ENCODE peak calls at places on chromosomes 7 and 10, in nine cellular contexts. One of them, this sample, is unnamed. For H3K9me3, the result is how much of the 10 kb centered on the place peaks cover.

GRCh38 chr7:144641389-144642044 is 194.3 kb downstream of the TPK1 start:
- DNase-seq in CD8-positive, alpha-beta T cell: no peak
- DNase-seq in Caco-2: no peak
- DNase-seq in Panc1: no peak
- DNase-seq in transverse colon: no peak
- DNase-seq in body of pancreas: no peak
- DNase-seq in colonic mucosa: no peak
- DNase-seq in Peyer's patch: no peak
- DNase-seq in OCI-LY7: no peak
- DNase-seq in this sample: no peak

GRCh38 chr10:60943372-60944158 is 420 bp downstream of the RHOBTB1 start:
- DNase-seq in body of pancreas: peak
- DNase-seq in colonic mucosa: peak
- DNase-seq in Panc1: no peak
- DNase-seq in Caco-2: peak
- DNase-seq in transverse colon: peak
- DNase-seq in OCI-LY7: no peak
- DNase-seq in Peyer's patch: peak
- DNase-seq in CD8-positive, alpha-beta T cell: peak
- DNase-seq in this sample: no peak

GRCh38 chr10:60979667-60980104 is 35.7 kb upstream of the RHOBTB1 start:
- DNase-seq in Caco-2: no peak
- DNase-seq in Panc1: no peak
- DNase-seq in colonic mucosa: no peak
- DNase-seq in Peyer's patch: no peak
- DNase-seq in OCI-LY7: no peak
- DNase-seq in CD8-positive, alpha-beta T cell: no peak
- DNase-seq in transverse colon: no peak
- DNase-seq in body of pancreas: no peak
- DNase-seq in this sample: no peak

GRCh38 chr7:135211179-135211945 is at the start of gene WDR91:
- DNase-seq in Peyer's patch: peak
- DNase-seq in CD8-positive, alpha-beta T cell: peak
- DNase-seq in Panc1: peak
- DNase-seq in transverse colon: peak
- DNase-seq in Caco-2: peak
- DNase-seq in colonic mucosa: peak
- DNase-seq in OCI-LY7: peak
- DNase-seq in body of pancreas: peak
- DNase-seq in this sample: peak

GRCh38 chr7:35003679-35004278 is 33.5 kb downstream of the DPY19L1 start:
- DNase-seq in transverse colon: peak
- DNase-seq in Peyer's patch: no peak
- DNase-seq in OCI-LY7: no peak
- DNase-seq in colonic mucosa: peak
- DNase-seq in Caco-2: peak
- DNase-seq in CD8-positive, alpha-beta T cell: no peak
- DNase-seq in Panc1: peak
- DNase-seq in body of pancreas: peak
- DNase-seq in this sample: no peak

GRCh38 chr7:70044064-70044463 is 445.8 kb downstream of the AUTS2 start:
- DNase-seq in transverse colon: peak
- DNase-seq in colonic mucosa: peak
- DNase-seq in Peyer's patch: no peak
- DNase-seq in OCI-LY7: no peak
- DNase-seq in CD8-positive, alpha-beta T cell: no peak
- DNase-seq in body of pancreas: no peak
- DNase-seq in Panc1: no peak
- DNase-seq in Caco-2: no peak
- DNase-seq in this sample: no peak

GRCh38 chr7:24239260-24239659 is 44.7 kb upstream of the NPY start:
- DNase-seq in Peyer's patch: no peak
- DNase-seq in body of pancreas: no peak
- DNase-seq in transverse colon: no peak
- DNase-seq in colonic mucosa: no peak
- DNase-seq in CD8-positive, alpha-beta T cell: no peak
- DNase-seq in Caco-2: no peak
- DNase-seq in OCI-LY7: no peak
- DNase-seq in Panc1: no peak
- DNase-seq in this sample: no peak

GRCh38 chr10:21278491-21279216 is 246.8 kb downstream of the SKIDA1 start:
- DNase-seq in body of pancreas: peak
- DNase-seq in Panc1: peak
- DNase-seq in transverse colon: peak
- DNase-seq in OCI-LY7: peak
- DNase-seq in colonic mucosa: peak
- DNase-seq in Peyer's patch: peak
- DNase-seq in CD8-positive, alpha-beta T cell: peak
- DNase-seq in Caco-2: peak
- DNase-seq in this sample: peak

GRCh38 chr7:157477550-157478212 is 140.9 kb downstream of the DNAJB6 start:
- DNase-seq in body of pancreas: no peak
- DNase-seq in Panc1: no peak
- DNase-seq in colonic mucosa: no peak
- DNase-seq in Peyer's patch: no peak
- DNase-seq in transverse colon: no peak
- DNase-seq in Caco-2: no peak
- DNase-seq in CD8-positive, alpha-beta T cell: no peak
- DNase-seq in OCI-LY7: no peak
- DNase-seq in this sample: no peak

GRCh38 chr10:42933454-42934340 is 143.2 kb upstream of the RET start:
- DNase-seq in body of pancreas: peak
- DNase-seq in Panc1: no peak
- DNase-seq in colonic mucosa: peak
- DNase-seq in OCI-LY7: no peak
- DNase-seq in Caco-2: no peak
- DNase-seq in CD8-positive, alpha-beta T cell: peak
- DNase-seq in transverse colon: peak
- DNase-seq in Peyer's patch: no peak
- DNase-seq in this sample: no peak

GRCh38 chr7:33979807-33980355 is 74.5 kb downstream of the BMPER start:
- DNase-seq in transverse colon: no peak
- DNase-seq in Caco-2: peak
- DNase-seq in OCI-LY7: no peak
- DNase-seq in Panc1: no peak
- DNase-seq in Peyer's patch: no peak
- DNase-seq in body of pancreas: no peak
- DNase-seq in colonic mucosa: no peak
- DNase-seq in CD8-positive, alpha-beta T cell: no peak
- DNase-seq in this sample: no peak

GRCh38 chr7:117157121-117157870 is 165.6 kb downstream of the WNT2 start:
- DNase-seq in OCI-LY7: no peak
- DNase-seq in body of pancreas: peak
- DNase-seq in Peyer's patch: no peak
- DNase-seq in Caco-2: no peak
- DNase-seq in Panc1: no peak
- DNase-seq in CD8-positive, alpha-beta T cell: no peak
- DNase-seq in transverse colon: no peak
- DNase-seq in colonic mucosa: no peak
- DNase-seq in this sample: no peak

GRCh38 chr10:42753507-42754154 is 29.0 kb upstream of the BMS1 start:
- DNase-seq in colonic mucosa: peak
- DNase-seq in Peyer's patch: no peak
- DNase-seq in CD8-positive, alpha-beta T cell: no peak
- DNase-seq in body of pancreas: no peak
- DNase-seq in Caco-2: peak
- DNase-seq in OCI-LY7: no peak
- DNase-seq in transverse colon: no peak
- DNase-seq in Panc1: no peak
- DNase-seq in this sample: no peak

GRCh38 chr7:21898265-21898930 is 47.3 kb downstream of the CDCA7L start:
- DNase-seq in colonic mucosa: no peak
- DNase-seq in CD8-positive, alpha-beta T cell: no peak
- DNase-seq in Panc1: no peak
- DNase-seq in Caco-2: no peak
- DNase-seq in OCI-LY7: peak
- DNase-seq in Peyer's patch: peak
- DNase-seq in transverse colon: no peak
- DNase-seq in body of pancreas: no peak
- DNase-seq in this sample: no peak

GRCh38 chr7:85851571-85852193 is 664.8 kb upstream of the SEMA3D start:
- DNase-seq in body of pancreas: no peak
- DNase-seq in CD8-positive, alpha-beta T cell: no peak
- DNase-seq in Panc1: no peak
- DNase-seq in Peyer's patch: no peak
- DNase-seq in OCI-LY7: peak
- DNase-seq in Caco-2: peak
- DNase-seq in transverse colon: no peak
- DNase-seq in colonic mucosa: no peak
- DNase-seq in this sample: no peak

GRCh38 chr7:26439502-26440252 is 148.0 kb downstream of the SNX10 start:
- DNase-seq in Panc1: no peak
- DNase-seq in colonic mucosa: no peak
- DNase-seq in body of pancreas: peak
- DNase-seq in CD8-positive, alpha-beta T cell: no peak
- DNase-seq in Caco-2: no peak
- DNase-seq in transverse colon: no peak
- DNase-seq in OCI-LY7: no peak
- DNase-seq in Peyer's patch: no peak
- DNase-seq in this sample: no peak

GRCh38 chr10:13734151-13734550 is 147.4 kb downstream of the PRPF18 start:
- DNase-seq in Panc1: no peak
- DNase-seq in colonic mucosa: no peak
- DNase-seq in Caco-2: no peak
- DNase-seq in Peyer's patch: no peak
- DNase-seq in CD8-positive, alpha-beta T cell: no peak
- DNase-seq in OCI-LY7: no peak
- DNase-seq in transverse colon: no peak
- DNase-seq in body of pancreas: no peak
- DNase-seq in this sample: no peak

GRCh38 chr10:73586583-73586984 is 4.6 kb downstream of the USP54 start:
- DNase-seq in body of pancreas: peak
- DNase-seq in Peyer's patch: no peak
- DNase-seq in transverse colon: peak
- DNase-seq in colonic mucosa: peak
- DNase-seq in CD8-positive, alpha-beta T cell: no peak
- DNase-seq in Caco-2: peak
- DNase-seq in OCI-LY7: no peak
- DNase-seq in Panc1: no peak
- DNase-seq in this sample: no peak

GRCh38 chr7:129675521-129675920 is 64.0 kb downstream of the NRF1 start:
- DNase-seq in Peyer's patch: no peak
- DNase-seq in Caco-2: no peak
- DNase-seq in OCI-LY7: no peak
- DNase-seq in Panc1: no peak
- DNase-seq in transverse colon: no peak
- DNase-seq in body of pancreas: no peak
- DNase-seq in CD8-positive, alpha-beta T cell: no peak
- DNase-seq in colonic mucosa: no peak
- DNase-seq in this sample: no peak
- H3K9me3 ChIP-seq in Peyer's patch: under half
- H3K9me3 ChIP-seq in Caco-2: under half
- H3K9me3 ChIP-seq in OCI-LY7: under half
- H3K9me3 ChIP-seq in Panc1: under half
- H3K9me3 ChIP-seq in transverse colon: under half
- H3K9me3 ChIP-seq in body of pancreas: under half
- H3K9me3 ChIP-seq in CD8-positive, alpha-beta T cell: under half
- H3K9me3 ChIP-seq in colonic mucosa: under half
- H3K9me3 ChIP-seq in this sample: under half

GRCh38 chr10:129870042-129870757 is 93.9 kb downstream of the EBF3 start:
- DNase-seq in OCI-LY7: no peak
- DNase-seq in Panc1: no peak
- DNase-seq in transverse colon: no peak
- DNase-seq in colonic mucosa: no peak
- DNase-seq in Peyer's patch: no peak
- DNase-seq in CD8-positive, alpha-beta T cell: no peak
- DNase-seq in body of pancreas: no peak
- DNase-seq in Caco-2: no peak
- DNase-seq in this sample: no peak
- H3K9me3 ChIP-seq in OCI-LY7: under half
- H3K9me3 ChIP-seq in Panc1: under half
- H3K9me3 ChIP-seq in transverse colon: under half
- H3K9me3 ChIP-seq in colonic mucosa: under half
- H3K9me3 ChIP-seq in Peyer's patch: under half
- H3K9me3 ChIP-seq in CD8-positive, alpha-beta T cell: under half
- H3K9me3 ChIP-seq in body of pancreas: under half
- H3K9me3 ChIP-seq in Caco-2: under half
- H3K9me3 ChIP-seq in this sample: under half

DNA sequence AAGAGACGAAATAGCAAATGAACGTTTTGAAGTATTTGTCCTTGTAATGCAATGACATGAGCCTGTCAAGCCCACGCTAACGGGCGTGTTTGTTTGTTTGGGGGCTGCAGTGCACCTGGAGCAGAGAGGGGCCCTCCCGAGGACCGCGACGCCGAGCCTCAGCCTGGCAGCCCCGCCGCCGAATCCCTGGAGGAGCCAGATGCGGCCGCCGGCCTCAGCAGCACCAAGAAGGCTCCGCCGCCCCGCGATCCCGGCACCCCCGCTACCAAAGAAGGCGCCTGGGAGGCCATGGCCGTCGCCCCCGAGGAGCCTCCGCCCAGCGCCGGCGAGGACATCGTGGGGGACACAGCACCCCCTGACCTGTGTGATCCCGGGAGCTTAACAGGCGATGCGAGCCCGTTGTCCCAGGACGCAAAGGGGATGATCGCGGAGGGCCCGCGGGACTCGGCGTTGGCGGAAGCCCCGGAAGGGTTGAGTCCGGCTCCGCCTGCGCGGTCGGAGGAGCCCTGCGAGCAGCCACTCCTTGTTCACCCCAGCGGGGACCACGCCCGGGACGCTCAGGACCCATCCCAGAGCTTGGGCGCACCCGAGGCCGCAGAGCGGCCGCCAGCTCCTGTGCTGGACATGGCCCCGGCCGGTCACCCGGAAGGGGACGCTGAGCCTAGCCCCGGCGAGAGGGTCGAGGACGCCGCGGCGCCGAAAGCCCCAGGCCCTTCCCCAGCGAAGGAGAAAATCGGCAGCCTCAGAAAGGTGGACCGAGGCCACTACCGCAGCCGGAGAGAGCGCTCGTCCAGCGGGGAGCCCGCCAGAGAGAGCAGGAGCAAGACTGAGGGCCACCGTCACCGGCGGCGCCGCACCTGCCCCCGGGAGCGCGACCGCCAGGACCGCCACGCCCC is 118.5 kb downstream of the CYTH3 start:
- DNase-seq in transverse colon: no peak
- DNase-seq in colonic mucosa: no peak
- DNase-seq in Caco-2: no peak
- DNase-seq in Panc1: no peak
- DNase-seq in CD8-positive, alpha-beta T cell: no peak
- DNase-seq in Peyer's patch: no peak
- DNase-seq in body of pancreas: no peak
- DNase-seq in OCI-LY7: no peak
- DNase-seq in this sample: no peak
- H3K9me3 ChIP-seq in transverse colon: under half
- H3K9me3 ChIP-seq in colonic mucosa: under half
- H3K9me3 ChIP-seq in Caco-2: under half
- H3K9me3 ChIP-seq in Panc1: under half
- H3K9me3 ChIP-seq in CD8-positive, alpha-beta T cell: under half
- H3K9me3 ChIP-seq in Peyer's patch: under half
- H3K9me3 ChIP-seq in body of pancreas: under half
- H3K9me3 ChIP-seq in OCI-LY7: under half
- H3K9me3 ChIP-seq in this sample: under half

DNA sequence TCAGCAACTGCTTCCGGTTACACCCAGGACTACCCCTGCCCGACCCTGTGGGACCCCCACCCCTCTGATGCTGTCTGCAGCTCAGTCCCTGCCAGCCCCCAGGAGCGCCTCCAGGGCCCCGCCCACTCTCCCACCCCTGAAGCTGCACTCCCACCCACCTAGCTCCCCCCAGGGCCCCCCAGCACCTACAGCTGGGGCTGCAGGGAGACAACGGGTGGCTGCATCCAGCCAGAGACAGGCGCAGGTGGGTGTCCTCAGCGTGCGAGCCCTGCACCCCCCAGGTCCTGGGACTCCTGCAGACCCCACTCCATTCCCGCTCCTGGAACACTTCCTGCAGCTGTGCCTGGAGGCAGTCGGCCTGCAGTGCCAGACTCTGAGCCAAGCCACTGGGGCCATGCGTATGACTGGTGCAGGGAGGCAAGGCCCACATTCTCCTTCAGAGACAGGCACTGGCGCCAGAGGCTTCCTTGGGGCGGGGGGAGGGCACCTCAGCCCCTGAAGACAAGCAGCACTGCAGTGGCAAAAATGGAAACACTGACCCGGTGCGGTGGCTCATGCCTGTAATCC is 6.1 kb downstream of the CYP2W1 start:
- DNase-seq in transverse colon: no peak
- DNase-seq in colonic mucosa: no peak
- DNase-seq in CD8-positive, alpha-beta T cell: no peak
- DNase-seq in OCI-LY7: no peak
- DNase-seq in body of pancreas: no peak
- DNase-seq in Panc1: no peak
- DNase-seq in Caco-2: no peak
- DNase-seq in Peyer's patch: no peak
- DNase-seq in this sample: no peak
- H3K9me3 ChIP-seq in transverse colon: under half
- H3K9me3 ChIP-seq in colonic mucosa: under half
- H3K9me3 ChIP-seq in CD8-positive, alpha-beta T cell: under half
- H3K9me3 ChIP-seq in OCI-LY7: under half
- H3K9me3 ChIP-seq in body of pancreas: under half
- H3K9me3 ChIP-seq in Panc1: under half
- H3K9me3 ChIP-seq in Caco-2: under half
- H3K9me3 ChIP-seq in Peyer's patch: under half
- H3K9me3 ChIP-seq in this sample: under half

This sample was measured in CD4-positive, alpha-beta T cell.